ENCODE peak calls at places on chromosomes 7 and 10, in ten cellular contexts. J, X, L, E, A, U, I, G, Y and M are unnamed samples. For H3K36me3, the result is how much of the 10 kb centered on the place peaks cover.

GRCh38 chr10:3805791-3806381 is 20.9 kb upstream of the KLF6 start:
- DNase-seq in U (no peak), J (peak), E (peak), A (no peak), X (peak), G (no peak), I (no peak), Y (peak), L (peak), M (no peak)

GRCh38 chr10:124197301-124198148 is 104.1 kb upstream of the CHST15 start:
- DNase-seq in Y (peak), I (no peak), X (peak), E (no peak), G (no peak), J (no peak), L (no peak), U (no peak), A (no peak), M (peak)

GRCh38 chr10:32269343-32270100 is 77.4 kb downstream of the EPC1 start:
- DNase-seq in Y (no peak), I (no peak), J (no peak), A (no peak), X (no peak), G (no peak), L (no peak), E (no peak), U (no peak), M (no peak)

GRCh38 chr7:47543659-47544058 is 38.3 kb downstream of the TNS3 start:
- DNase-seq in X (no peak), U (no peak), L (no peak), G (no peak), A (no peak), I (no peak), E (no peak), J (no peak), Y (no peak), M (no peak)

GRCh38 chr7:78311176-78311575 is 512.6 kb downstream of the PHTF2 start:
- DNase-seq in I (no peak), Y (no peak), X (no peak), A (no peak), G (no peak), U (no peak), E (no peak), J (no peak), L (no peak), M (no peak)

GRCh38 chr7:156650042-156650441 is 9.5 kb downstream of the RNF32 start:
- DNase-seq in L (peak), G (no peak), I (peak), A (peak), E (no peak), J (no peak), Y (no peak), U (no peak), X (no peak), M (peak)

GRCh38 chr10:123021517-123021916 is 12.7 kb downstream of the ACADSB start:
- DNase-seq in U (no peak), Y (no peak), E (peak), G (no peak), X (no peak), L (no peak), I (no peak), A (no peak), J (no peak), M (no peak)

GRCh38 chr10:69614130-69614529 is 15.9 kb upstream of the FAM241B start:
- DNase-seq in E (no peak), I (no peak), A (no peak), U (no peak), G (no peak), Y (no peak), L (no peak), J (no peak), X (no peak), M (no peak)

GRCh38 chr10:74642901-74643585 is 183.4 kb upstream of the KAT6B start:
- DNase-seq in G (no peak), U (no peak), Y (no peak), L (no peak), J (no peak), I (no peak), X (no peak), A (no peak), E (no peak), M (no peak)

GRCh38 chr7:68146970-68147369 is 1150.3 kb downstream of the TYW1 start:
- DNase-seq in E (no peak), U (no peak), X (no peak), Y (no peak), L (no peak), J (no peak), A (no peak), I (no peak), G (no peak), M (no peak)

GRCh38 chr7:144786079-144786478 is 49.8 kb downstream of the TPK1 start:
- DNase-seq in G (no peak), A (no peak), J (no peak), L (no peak), I (no peak), E (no peak), Y (no peak), X (no peak), U (no peak), M (no peak)

GRCh38 chr7:121741896-121742295 is 131.1 kb upstream of the PTPRZ1 start:
- DNase-seq in L (no peak), G (no peak), J (no peak), A (no peak), Y (no peak), X (no peak), U (no peak), I (no peak), E (peak), M (no peak)

GRCh38 chr7:149229526-149229925 is 9.9 kb upstream of the ZNF212 start:
- DNase-seq in I (no peak), E (no peak), A (no peak), G (no peak), J (no peak), Y (no peak), U (no peak), X (no peak), L (no peak), M (no peak)

GRCh38 chr10:77746313-77746712 is 108.7 kb upstream of the KCNMA1 start:
- DNase-seq in X (no peak), L (no peak), A (no peak), Y (no peak), I (no peak), U (no peak), E (peak), G (no peak), J (peak), M (no peak)

DNA sequence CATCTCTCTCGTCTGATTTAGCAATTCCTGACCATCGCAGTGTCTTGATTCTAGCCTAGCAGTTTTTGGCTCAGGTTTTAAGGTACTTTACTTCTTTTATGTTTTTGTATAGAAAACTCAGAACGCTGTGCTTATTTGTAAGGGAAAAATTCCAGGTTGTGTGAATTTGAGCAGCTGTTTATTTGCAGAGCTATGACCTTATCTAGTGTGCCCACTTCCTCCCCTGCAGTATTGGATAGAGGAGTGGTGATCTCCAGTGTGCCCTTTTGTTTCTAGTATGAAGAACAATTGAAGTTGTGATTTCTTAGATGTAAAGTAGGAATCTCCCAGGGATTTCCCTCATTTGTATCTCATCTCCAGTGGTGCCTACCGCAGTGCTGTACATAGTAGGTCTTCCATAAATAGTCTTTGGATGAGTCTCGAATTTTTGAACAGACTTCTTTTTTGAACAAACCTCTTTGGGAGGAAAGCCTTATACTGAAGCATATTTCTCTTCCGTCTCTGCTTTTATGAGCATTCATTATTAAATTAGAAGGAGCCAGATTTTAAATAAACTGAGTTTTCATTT is 40.0 kb downstream of the GARS1 start:
- DNase-seq in I (no peak), J (no peak), G (no peak), E (no peak), A (no peak), X (no peak), Y (no peak), U (no peak), L (no peak), M (no peak)
- H3K36me3 ChIP-seq in I (under half), J (under half), G (under half), E (under half), A (half or more), X (under half), Y (half or more), U (under half), L (under half), M (under half)

GRCh38 chr10:35781643-35782035 is 139.5 kb upstream of the FZD8 start:
- DNase-seq in A (no peak), E (peak), J (no peak), I (no peak), Y (no peak), U (no peak), X (no peak), L (peak), G (no peak), M (peak)
- TF ChIP-seq CTCF in A (no peak), E (peak), J (no peak), I (no peak), Y (no peak), U (peak), X (no peak), L (peak), G (no peak), M (no peak)

DNA sequence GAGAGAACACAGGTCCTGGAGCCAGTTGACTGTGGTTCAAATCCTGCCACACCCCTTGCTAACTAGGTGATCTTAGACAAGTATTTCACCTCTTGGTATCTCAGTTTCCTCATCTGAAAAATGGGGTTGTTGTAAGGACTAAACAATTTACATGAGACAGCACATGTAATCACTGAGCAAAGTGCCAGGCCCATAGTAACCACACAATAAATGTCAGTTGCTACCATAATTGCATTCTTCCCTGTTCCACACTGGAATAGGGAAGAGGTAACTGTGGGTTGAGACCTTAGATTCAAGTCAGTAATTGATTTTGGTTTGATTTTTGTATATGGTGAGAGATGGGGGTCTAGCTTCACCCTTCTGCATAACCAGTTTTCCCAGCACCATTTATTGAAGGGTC is 91.4 kb upstream of the PDLIM1 start:
- DNase-seq in I (no peak), X (no peak), G (no peak), Y (no peak), J (no peak), L (no peak), U (no peak), E (no peak), A (no peak), M (no peak)
- H3K36me3 ChIP-seq in I (under half), X (under half), G (under half), Y (half or more), J (under half), L (under half), U (under half), E (under half), A (under half), M (under half)

DNA sequence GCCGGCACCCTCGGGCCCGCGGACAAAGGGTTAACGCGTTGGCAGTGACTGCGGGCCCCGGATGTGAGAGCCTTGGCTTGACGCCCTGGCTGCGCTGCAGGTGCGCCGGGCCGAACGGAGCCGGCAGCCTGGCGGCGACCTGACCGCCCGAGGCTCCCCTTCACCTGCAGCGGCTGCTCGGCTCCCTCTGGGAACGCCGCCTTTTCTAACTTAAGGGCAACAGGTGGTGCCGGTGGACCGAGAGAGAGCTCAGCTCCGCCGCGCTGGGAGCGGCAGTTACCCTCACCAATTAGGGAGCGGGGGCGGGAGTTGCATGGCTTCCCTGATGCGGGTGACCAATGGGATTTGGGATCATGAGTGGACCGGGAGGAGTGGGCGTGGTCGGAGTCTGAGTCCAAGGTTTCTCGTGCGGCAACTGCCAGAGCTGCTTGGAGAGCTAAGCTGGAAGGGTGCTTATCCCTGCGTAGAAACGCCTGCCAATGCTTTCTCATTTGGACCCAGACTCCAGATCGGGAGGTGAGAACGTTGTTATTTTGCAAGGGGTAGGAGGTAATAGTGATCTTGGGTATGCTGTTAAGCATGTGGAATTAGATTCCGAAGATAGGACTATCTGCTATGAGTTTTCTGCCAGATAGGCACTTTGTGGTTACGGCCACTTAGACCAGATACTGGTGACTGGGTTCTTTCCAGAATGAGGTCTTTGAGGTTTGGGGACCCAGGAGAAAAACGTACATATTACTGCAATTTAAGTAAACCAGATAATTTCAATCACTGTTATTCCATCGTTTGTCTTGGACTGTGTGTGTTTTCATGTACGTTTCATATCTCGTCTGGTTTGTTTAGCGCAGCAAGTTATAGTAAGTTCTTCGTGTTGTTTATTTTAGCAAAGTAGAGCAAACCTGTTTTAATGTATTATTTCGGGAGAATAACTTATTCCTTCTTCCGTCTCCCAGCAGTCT is at the start of gene ARL4A:
- DNase-seq in G (peak), X (peak), E (peak), A (peak), Y (peak), U (peak), L (peak), I (peak), J (peak), M (peak)
- TF ChIP-seq CTCF in G (no peak), X (peak), E (peak), A (no peak), Y (peak), U (no peak), L (no peak), I (no peak), J (no peak), M (peak)

GRCh38 chr7:99562832-99563231 is 4.4 kb downstream of the ZNF655 start:
- DNase-seq in Y (no peak), J (no peak), A (no peak), G (no peak), X (no peak), L (peak), E (peak), I (no peak), U (peak), M (no peak)
- H3K36me3 ChIP-seq in Y (half or more), J (under half), A (half or more), G (under half), X (under half), L (under half), E (under half), I (under half), U (under half), M (half or more)

GRCh38 chr10:60335708-60336107 is 54.0 kb downstream of the ANK3 start:
- DNase-seq in U (no peak), G (no peak), J (no peak), A (no peak), X (no peak), Y (no peak), E (no peak), I (no peak), L (no peak), M (no peak)
- TF ChIP-seq CTCF in U (peak), G (peak), J (no peak), A (no peak), X (no peak), Y (no peak), E (peak), I (no peak), L (peak), M (peak)

DNA sequence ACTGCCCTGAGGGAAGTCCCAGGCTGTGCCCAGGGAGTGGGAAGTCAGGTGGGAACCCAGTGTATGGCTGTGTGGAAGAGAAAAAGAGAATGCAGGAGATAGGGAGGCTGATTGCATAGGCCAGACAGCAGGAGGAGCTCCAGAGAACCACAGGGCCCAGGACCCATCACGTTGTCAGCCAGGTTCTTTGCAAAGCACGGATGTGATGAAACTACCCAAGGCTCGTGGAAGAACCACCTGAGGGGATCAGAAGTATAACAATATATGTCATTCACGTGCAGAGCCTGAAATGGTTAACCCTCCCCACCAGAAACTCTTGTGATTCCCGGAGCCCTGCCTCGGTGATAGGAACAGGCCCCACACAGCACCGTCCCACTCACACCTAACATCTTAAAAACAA is 83.6 kb downstream of the LARP4B start:
- DNase-seq in Y (no peak), A (no peak), J (no peak), X (no peak), U (no peak), I (no peak), G (no peak), L (no peak), E (peak), M (no peak)
- H3K36me3 ChIP-seq in Y (half or more), A (under half), J (under half), X (under half), U (under half), I (under half), G (under half), L (under half), E (under half), M (under half)

GRCh38 chr10:132634947-132635271 is 97.3 kb downstream of the INPP5A start:
- DNase-seq in J (no peak), A (no peak), E (no peak), U (no peak), L (no peak), X (no peak), G (no peak), Y (no peak), I (no peak), M (no peak)

GRCh38 chr10:132636358-132636757 is 98.8 kb downstream of the INPP5A start:
- DNase-seq in J (peak), G (no peak), L (no peak), U (no peak), X (peak), Y (no peak), E (no peak), A (no peak), I (no peak), M (no peak)

GRCh38 chr10:132632091-132632561 is 94.5 kb downstream of the INPP5A start:
- DNase-seq in A (peak), G (no peak), E (no peak), X (peak), Y (peak), U (no peak), I (peak), J (peak), L (no peak), M (no peak)

GRCh38 chr10:132632851-132633684 is 95.5 kb downstream of the INPP5A start:
- DNase-seq in X (peak), E (peak), U (no peak), Y (no peak), L (peak), J (peak), A (peak), I (peak), G (no peak), M (no peak)

GRCh38 chr10:132634241-132634946 is 96.8 kb downstream of the INPP5A start:
- DNase-seq in U (no peak), I (peak), J (peak), Y (no peak), L (peak), X (peak), G (no peak), A (peak), E (no peak), M (no peak)
- TF ChIP-seq CTCF in U (no peak), I (no peak), J (no peak), Y (no peak), L (no peak), X (no peak), G (no peak), A (no peak), E (peak), M (no peak)

DNA sequence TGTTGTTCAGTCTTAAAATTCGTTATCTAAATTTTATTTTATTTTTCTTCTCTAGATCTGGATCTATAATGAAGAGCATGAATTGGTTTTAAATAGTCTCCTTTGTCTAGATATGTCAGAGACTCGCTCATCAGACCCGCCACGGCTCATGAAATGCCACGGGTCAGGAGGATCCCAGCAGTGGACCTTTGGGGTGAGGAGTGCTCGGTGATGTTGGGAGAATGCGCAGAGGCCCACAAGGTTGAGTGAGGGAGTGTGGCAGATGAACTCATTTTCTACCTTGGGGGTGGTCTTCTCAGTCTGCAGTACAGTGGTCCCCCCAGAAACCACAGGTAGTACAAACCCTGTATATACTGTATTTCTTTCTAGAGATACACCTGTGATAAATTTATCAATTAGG is 95.3 kb downstream of the GALNT11 start:
- DNase-seq in X (no peak), U (no peak), I (no peak), L (no peak), E (no peak), A (no peak), Y (no peak), G (no peak), J (no peak), M (no peak)
- H3K36me3 ChIP-seq in X (under half), U (under half), I (under half), L (under half), E (half or more), A (half or more), Y (half or more), G (under half), J (under half), M (half or more)